ENCODE peak calls at places on chromosomes 16 and 17, in seven cellular contexts. Y is astrocyte of the spinal cord, D is T-helper 17 cell, X is pons, F is mammary epithelial cell, P is NCI-H1092 treated with DMSO at 0.1 percent for 48 hours, E is A673. L is an unnamed sample.

GRCh38 chr17:45876539-45876938 is 17.8 kb upstream of the MAPT start:
- DNase-seq in D (no peak), P (no peak), X (no peak), E (no peak), F (no peak), Y (no peak), L (no peak)

GRCh38 chr17:850828-851759 is 68.9 kb downstream of the MRM3 start:
- DNase-seq in E (no peak), F (peak), P (no peak), D (no peak), Y (peak), X (no peak), L (no peak)

GRCh38 chr17:46135126-46135812 is 58.0 kb downstream of the KANSL1 start:
- DNase-seq in F (no peak), P (no peak), Y (no peak), D (no peak), X (no peak), E (no peak), L (no peak)

GRCh38 chr17:40099627-40100418 is 566 bp downstream of the NR1D1 start:
- DNase-seq in Y (no peak), E (no peak), F (peak), P (no peak), X (no peak), D (no peak), L (no peak)

GRCh38 chr17:77424585-77425344 is 284.0 kb downstream of the SEC14L1 start:
- DNase-seq in E (no peak), D (no peak), X (peak), F (no peak), P (peak), Y (peak), L (no peak)

GRCh38 chr16:3087243-3087791 is 11.8 kb downstream of the ZSCAN10 start:
- DNase-seq in Y (no peak), D (no peak), P (no peak), F (no peak), E (no peak), X (no peak), L (no peak)

GRCh38 chr17:42067371-42068180 is 17.2 kb upstream of the C17orf113 start:
- DNase-seq in Y (peak), E (peak), F (no peak), X (peak), D (peak), P (peak), L (peak)

GRCh38 chr16:46689492-46690280 is at the start of gene ORC6:
- DNase-seq in P (peak), X (peak), Y (peak), D (peak), E (peak), F (peak), L (peak)

GRCh38 chr16:29784901-29785500 is 5.5 kb upstream of the KIF22 start:
- DNase-seq in P (no peak), Y (peak), X (no peak), D (peak), E (peak), F (peak), L (peak)

GRCh38 chr17:76449126-76449525 is 3.8 kb downstream of the UBE2O start:
- DNase-seq in D (no peak), F (no peak), X (no peak), P (no peak), Y (no peak), E (no peak), L (no peak)

GRCh38 chr16:62253926-62254325 is 217.7 kb upstream of the CDH8 start:
- DNase-seq in F (peak), D (no peak), E (peak), Y (no peak), X (no peak), P (no peak), L (no peak)

GRCh38 chr17:37735165-37735564 is 9.7 kb downstream of the HNF1B start:
- DNase-seq in X (no peak), D (no peak), P (no peak), E (no peak), F (no peak), Y (no peak), L (no peak)

GRCh38 chr16:81189100-81189664 is 49.3 kb upstream of the BCO1 start:
- DNase-seq in F (no peak), P (no peak), D (no peak), E (no peak), X (peak), Y (no peak), L (no peak)

GRCh38 chr16:2719328-2720062 is 529 bp downstream of the PRSS27 start:
- DNase-seq in E (no peak), D (no peak), P (no peak), X (no peak), Y (no peak), F (no peak), L (no peak)

GRCh38 chr17:78387982-78388941 is 9.8 kb downstream of the PGS1 start:
- DNase-seq in F (no peak), D (no peak), P (peak), Y (peak), X (peak), E (no peak), L (no peak)

GRCh38 chr16:75385507-75386152 is 47.7 kb downstream of the CFDP1 start:
- DNase-seq in X (peak), D (no peak), P (peak), Y (peak), E (peak), F (peak), L (no peak)

GRCh38 chr16:21656795-21657768 is 4.7 kb upstream of the IGSF6 start:
- DNase-seq in D (no peak), F (peak), P (peak), Y (peak), E (peak), X (peak), L (peak)

GRCh38 chr17:31595666-31596381 is 204.3 kb downstream of the RAB11FIP4 start:
- DNase-seq in P (no peak), X (no peak), E (no peak), F (no peak), D (no peak), Y (no peak), L (no peak)

GRCh38 chr17:42378597-42379594 is 9.3 kb downstream of the STAT3 start:
- DNase-seq in P (no peak), X (peak), D (no peak), F (peak), E (peak), Y (peak), L (no peak)

GRCh38 chr17:81665205-81666091 is 957 bp downstream of the OXLD1 start:
- DNase-seq in D (no peak), X (no peak), Y (no peak), E (peak), F (peak), P (peak), L (peak)

GRCh38 chr17:37322106-37322505 is 53.7 kb upstream of the C17orf78 start:
- DNase-seq in Y (no peak), E (no peak), P (no peak), X (no peak), F (no peak), D (no peak), L (no peak)

GRCh38 chr17:29722411-29723198 is 99.9 kb upstream of the CORO6 start:
- DNase-seq in X (peak), P (no peak), Y (peak), F (no peak), D (no peak), E (peak), L (peak)

GRCh38 chr17:47066841-47067682 is 88.0 kb upstream of the RPRML start:
- DNase-seq in X (peak), F (peak), E (peak), Y (peak), D (peak), P (peak), L (peak)